ENCODE peak calls at places on chromosomes 4 and X, in eight cellular contexts. I is AML-193; E is stimulated activated effector memory CD8-positive, alpha-beta T cell treated with anti-CD3 and anti-CD28 coated beads, Interleukin-12 subunit alpha, Interleukin-12 subunit beta, amount 100 ng/mL, for 72 hours; N is vagina; V is right cardiac atrium; D is T-helper 1 cell; C is pancreas; U is OCI-LY7. W is an unnamed sample.

GRCh38 chr4:1518997-1519700 is 112.9 kb upstream of the NKX1-1 start:
- DNase-seq in N (no peak), C (no peak), V (no peak), U (no peak), D (no peak), I (no peak), E (no peak), W (peak; percentile 7)

GRCh38 chr4:28702571-28702970 is 1841.9 kb downstream of the STIM2 start:
- DNase-seq in C (no peak), I (no peak), E (no peak), V (no peak), U (no peak), D (no peak), N (no peak), W (no peak)

GRCh38 chr4:3765271-3766206 is 646 bp upstream of the ADRA2C start:
- DNase-seq in U (no peak), I (no peak), V (peak; percentile 61), E (no peak), D (no peak), C (peak; percentile 40), N (no peak), W (no peak)

GRCh38 chr4:146621-147020 is 22.3 kb downstream of the ZNF718 start:
- DNase-seq in V (no peak), D (no peak), I (no peak), N (no peak), C (no peak), E (no peak), U (no peak), W (no peak)

GRCh38 chr4:151329217-151330007 is 4.0 kb upstream of the SH3D19 start:
- DNase-seq in C (no peak), N (no peak), E (no peak), I (no peak), V (no peak), D (no peak), U (no peak), W (no peak)

GRCh38 chr4:41880840-41881831 is 54.1 kb upstream of the TMEM33 start:
- DNase-seq in D (no peak), E (no peak), N (no peak), U (no peak), V (no peak), C (no peak), I (no peak), W (no peak)

GRCh38 chrX:65596270-65596669 is 61.7 kb upstream of the LAS1L start:
- DNase-seq in U (no peak), C (no peak), N (no peak), I (peak; percentile 9), D (peak; percentile 27), E (peak; percentile 56), V (no peak), W (peak; percentile 47)

GRCh38 chr4:181564616-181565015 is 678.6 kb upstream of the TENM3 start:
- DNase-seq in U (no peak), E (no peak), C (no peak), V (no peak), N (no peak), D (no peak), I (no peak), W (no peak)

GRCh38 chr4:104625706-104626105 is 131.0 kb upstream of the CXXC4 start:
- DNase-seq in V (no peak), C (no peak), I (no peak), U (no peak), D (no peak), N (no peak), E (no peak), W (no peak)

GRCh38 chrX:104137496-104137895 is 19.3 kb downstream of the SLC25A53 start:
- DNase-seq in I (no peak), E (no peak), N (no peak), U (peak; percentile 9), C (no peak), D (no peak), V (no peak), W (no peak)

GRCh38 chrX:44474410-44474809 is 68.2 kb downstream of the FUNDC1 start:
- DNase-seq in V (no peak), N (no peak), U (no peak), E (no peak), I (no peak), D (no peak), C (no peak), W (no peak)

GRCh38 chr4:122744229-122744628 is 11.7 kb downstream of the BBS12 start:
- DNase-seq in E (no peak), C (no peak), D (no peak), N (no peak), I (peak; percentile 97), U (no peak), V (no peak), W (no peak)

GRCh38 chr4:3512719-3513118 is 19.5 kb downstream of the LRPAP1 start:
- DNase-seq in I (no peak), C (no peak), U (no peak), D (no peak), E (no peak), N (no peak), V (peak; percentile 26), W (no peak)

GRCh38 chrX:2696698-2697215 is 5.7 kb downstream of the CD99 start:
- DNase-seq in E (peak; percentile 88), N (no peak), C (no peak), U (peak; percentile 38), V (no peak), I (no peak), D (peak; percentile 32), W (no peak)

GRCh38 chr4:183443609-183444148 is 757 bp upstream of the CDKN2AIP start:
- DNase-seq in D (no peak), U (no peak), E (no peak), I (peak; percentile 37), V (no peak), N (peak; percentile 91), C (no peak), W (no peak)

GRCh38 chr4:6032249-6033244 is 14.3 kb upstream of the C4orf50 start:
- DNase-seq in U (no peak), C (no peak), I (no peak), E (no peak), V (no peak), N (no peak), D (no peak), W (no peak)

GRCh38 chr4:15756361-15756861 is 21.7 kb upstream of the CD38 start:
- DNase-seq in C (no peak), U (peak; percentile 67), V (no peak), N (no peak), E (peak; percentile 84), D (peak; percentile 58), I (peak; percentile 95), W (no peak)

GRCh38 chr4:107740950-107741701 is 21.1 kb upstream of the PAPSS1 start:
- DNase-seq in I (no peak), U (no peak), E (no peak), C (no peak), D (no peak), N (no peak), V (peak; percentile 87), W (peak; percentile 82)

GRCh38 chrX:35076061-35076460 is 133.5 kb downstream of the FAM47B start:
- DNase-seq in D (no peak), E (no peak), C (no peak), U (no peak), V (no peak), I (no peak), N (no peak), W (no peak)